ENCODE peak calls at places on chromosomes 7 and 10, in ten cellular contexts. V, I, P, C, Y, S, G, T, D and X are unnamed samples.

GRCh38 chr7:71598553-71598952 is 466.6 kb downstream of the GALNT17 start:
- DNase-seq in G (no peak), P (no peak), C (no peak), S (no peak), Y (no peak), I (no peak), T (no peak), V (no peak), D (no peak), X (no peak)

GRCh38 chr7:46571996-46572395 is 650.9 kb upstream of the IGFBP3 start:
- DNase-seq in T (no peak), S (no peak), C (no peak), I (no peak), Y (no peak), D (no peak), P (no peak), G (no peak), V (no peak), X (no peak)

GRCh38 chr10:97444212-97444611 is 1.6 kb downstream of the EXOSC1 start:
- DNase-seq in Y (no peak), P (no peak), S (no peak), G (no peak), D (no peak), T (peak), I (no peak), C (no peak), V (no peak), X (no peak)

GRCh38 chr7:68121655-68122054 is 1125.0 kb downstream of the TYW1 start:
- DNase-seq in C (no peak), I (no peak), G (no peak), S (no peak), Y (no peak), P (no peak), T (no peak), V (no peak), D (no peak), X (no peak)

GRCh38 chr10:68647928-68648327 is 73.1 kb upstream of the CCAR1 start:
- DNase-seq in Y (no peak), S (no peak), I (no peak), C (no peak), P (no peak), T (no peak), V (no peak), G (no peak), D (no peak), X (no peak)

GRCh38 chr7:2260820-2261219 is 18.8 kb downstream of the NUDT1 start:
- DNase-seq in D (peak), S (no peak), C (no peak), G (no peak), P (no peak), I (no peak), T (no peak), V (no peak), Y (no peak), X (no peak)

GRCh38 chr10:23065549-23065948 is 29.8 kb upstream of the MSRB2 start:
- DNase-seq in T (no peak), S (no peak), I (peak), C (no peak), V (peak), G (peak), P (no peak), Y (no peak), D (no peak), X (no peak)

GRCh38 chr7:19920200-19920599 is 146.8 kb upstream of the TMEM196 start:
- DNase-seq in V (no peak), D (no peak), Y (no peak), P (no peak), C (no peak), G (no peak), S (no peak), I (no peak), T (no peak), X (no peak)

GRCh38 chr10:117002206-117002605 is 2.8 kb downstream of the SHTN1 start:
- DNase-seq in S (no peak), G (no peak), I (no peak), V (no peak), Y (no peak), D (no peak), T (no peak), C (no peak), P (no peak), X (no peak)

GRCh38 chr7:45161842-45162241 is 4.3 kb downstream of the RAMP3 start:
- DNase-seq in C (no peak), D (no peak), T (no peak), Y (no peak), I (peak), G (no peak), V (no peak), P (no peak), S (no peak), X (no peak)

GRCh38 chr10:118732253-118733194 is 22.2 kb downstream of the CACUL1 start:
- DNase-seq in S (no peak), I (no peak), V (no peak), T (peak), C (no peak), P (no peak), Y (no peak), D (no peak), G (no peak), X (no peak)

GRCh38 chr10:123398180-123398591 is 244.0 kb downstream of the BUB3 start:
- DNase-seq in S (no peak), P (no peak), I (no peak), T (no peak), Y (no peak), G (no peak), D (no peak), V (no peak), C (no peak), X (no peak)

GRCh38 chr10:48606530-48607355 is 1.9 kb upstream of the ARHGAP22 start:
- DNase-seq in T (no peak), P (no peak), V (no peak), Y (no peak), D (no peak), S (no peak), C (no peak), G (no peak), I (peak), X (no peak)

GRCh38 chr7:152052772-152053171 is 27.3 kb downstream of the GALNT11 start:
- DNase-seq in Y (no peak), G (no peak), C (no peak), I (no peak), D (no peak), V (no peak), T (no peak), P (no peak), S (no peak), X (no peak)

GRCh38 chr10:810351-810846 is 120.9 kb upstream of the DIP2C start:
- DNase-seq in P (no peak), G (no peak), I (no peak), S (no peak), Y (no peak), C (no peak), T (no peak), V (no peak), D (no peak), X (no peak)

GRCh38 chr7:36644625-36645422 is 79.5 kb downstream of the AOAH start:
- DNase-seq in I (no peak), D (no peak), G (no peak), S (no peak), P (no peak), V (no peak), C (no peak), T (no peak), Y (no peak), X (no peak)

GRCh38 chr10:125857185-125857760 is 23.8 kb downstream of the DHX32 start:
- DNase-seq in T (no peak), V (no peak), P (no peak), C (no peak), D (no peak), G (no peak), Y (no peak), I (no peak), S (no peak), X (no peak)

GRCh38 chr10:3923033-3923432 is 138.0 kb upstream of the KLF6 start:
- DNase-seq in Y (no peak), S (no peak), T (no peak), I (no peak), P (no peak), V (no peak), C (no peak), D (no peak), G (no peak), X (no peak)

GRCh38 chr10:29881336-29881751 is 178.0 kb downstream of the JCAD start:
- DNase-seq in C (no peak), D (no peak), S (no peak), G (peak), P (no peak), T (no peak), I (no peak), V (no peak), Y (no peak), X (no peak)

GRCh38 chr7:2540641-2541051 is 14.7 kb downstream of the BRAT1 start:
- DNase-seq in D (no peak), C (no peak), P (no peak), T (no peak), I (peak), G (peak), Y (no peak), S (no peak), V (peak), X (no peak)

GRCh38 chr7:124702385-124702784 is 63.2 kb downstream of the GPR37 start:
- DNase-seq in S (no peak), V (no peak), C (no peak), Y (no peak), G (no peak), D (no peak), T (no peak), P (no peak), I (no peak), X (no peak)

GRCh38 chr7:148588168-148588890 is 2.2 kb upstream of the C7orf33 start:
- DNase-seq in C (no peak), P (no peak), D (no peak), T (no peak), G (no peak), I (no peak), Y (no peak), V (no peak), S (no peak), X (no peak)

GRCh38 chr7:23469961-23470250 is 385 bp downstream of the IGF2BP3 start:
- DNase-seq in Y (no peak), V (no peak), P (no peak), S (no peak), G (no peak), T (no peak), D (no peak), I (no peak), C (no peak), X (peak)

GRCh38 chr7:45992831-45993230 is 71.8 kb upstream of the IGFBP3 start:
- DNase-seq in V (no peak), T (no peak), Y (no peak), I (no peak), D (no peak), C (no peak), G (no peak), S (no peak), P (no peak), X (no peak)

GRCh38 chr10:6175329-6176055 is 27.2 kb upstream of the PFKFB3 start:
- DNase-seq in Y (no peak), T (no peak), D (no peak), V (no peak), S (no peak), I (no peak), C (no peak), P (no peak), G (no peak), X (no peak)